ENCODE peak calls at places on chromosomes 6 and 20, in four cellular contexts. G is SK-N-SH, H is H1, L is GM12878. Z is an unnamed sample.

GRCh38 chr6:69883551-69883950 is 17.2 kb downstream of the COL19A1 start:
- DNase-seq in G (no peak), H (no peak), L (no peak), Z (no peak)

GRCh38 chr6:33313709-33314514 is at the start of gene TAPBP:
- DNase-seq in G (peak; percentile 75), H (peak; percentile 74), L (no peak), Z (peak; percentile 60)

GRCh38 chr6:68196645-68197044 is 438.4 kb upstream of the ADGRB3 start:
- DNase-seq in G (no peak), H (no peak), L (no peak), Z (peak; percentile 69)

GRCh38 chr6:136031982-136032381 is 180.5 kb downstream of the PDE7B start:
- DNase-seq in G (peak; percentile 42), H (no peak), L (no peak), Z (peak; percentile 30)

GRCh38 chr6:28537509-28538140 is 11.9 kb downstream of the GPX5 start:
- DNase-seq in G (no peak), H (peak; percentile 76), L (peak; percentile 32), Z (peak; percentile 43)

GRCh38 chr6:73733791-73734190 is 37.8 kb downstream of the CD109 start:
- DNase-seq in G (no peak), H (no peak), L (no peak), Z (no peak)

GRCh38 chr6:149567846-149568585 is 1.8 kb downstream of the GINM1 start:
- DNase-seq in G (no peak), H (no peak), L (no peak), Z (no peak)

GRCh38 chr6:159042003-159042823 is 2.6 kb downstream of the TAGAP start:
- DNase-seq in G (peak; percentile 68), H (peak; percentile 73), L (peak; percentile 69), Z (peak; percentile 76)

GRCh38 chr6:15243994-15244604 is 1.8 kb upstream of the JARID2 start:
- DNase-seq in G (no peak), H (peak; percentile 55), L (no peak), Z (no peak)

GRCh38 chr6:53579338-53579737 is 34.4 kb upstream of the GCLC start:
- DNase-seq in G (no peak), H (no peak), L (no peak), Z (no peak)

GRCh38 chr6:2958331-2958711 is 13.0 kb downstream of the SERPINB6 start:
- DNase-seq in G (no peak), H (no peak), L (no peak), Z (no peak)

GRCh38 chr6:158041370-158041769 is 59.7 kb downstream of the SYNJ2 start:
- DNase-seq in G (no peak), H (no peak), L (no peak), Z (no peak)

GRCh38 chr6:158041788-158042187 is 60.1 kb downstream of the SYNJ2 start:
- DNase-seq in G (no peak), H (no peak), L (no peak), Z (no peak)

GRCh38 chr6:158039571-158040050 is 57.9 kb downstream of the SYNJ2 start:
- DNase-seq in G (no peak), H (no peak), L (no peak), Z (no peak)

GRCh38 chr6:158040051-158040803 is 58.6 kb downstream of the SYNJ2 start:
- DNase-seq in G (peak; percentile 52), H (no peak), L (peak; percentile 58), Z (peak; percentile 94)

DNA sequence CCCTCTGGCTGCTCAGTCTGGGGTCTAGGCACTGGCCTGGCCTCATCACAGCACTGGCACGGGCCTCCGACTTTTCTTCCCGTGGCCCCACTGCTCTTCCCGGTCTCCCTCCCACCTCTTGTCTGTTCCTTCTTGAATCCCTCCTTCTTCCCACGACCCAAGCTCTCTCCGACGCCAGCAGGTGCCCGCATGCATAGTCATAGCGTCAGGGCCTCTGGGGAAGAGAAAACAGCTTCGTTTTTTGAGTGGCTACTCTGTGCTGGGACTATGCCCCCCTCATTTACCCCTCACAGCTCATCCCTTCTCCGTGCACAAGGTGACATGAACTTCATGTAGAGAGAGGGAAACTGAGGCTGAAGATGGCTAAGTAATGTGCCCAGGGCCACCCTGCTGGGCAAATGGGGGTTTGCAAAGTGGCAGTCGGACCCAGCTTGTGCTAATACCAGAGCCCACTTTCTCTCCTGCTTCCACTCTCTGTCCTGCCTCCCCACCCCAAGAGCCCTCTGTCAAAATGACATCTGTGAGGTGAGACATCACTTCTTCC is 59.2 kb downstream of the SYNJ2 start:
- DNase-seq in G (no peak), H (no peak), L (no peak), Z (no peak)
- TF ChIP-seq NRF1 in G (no peak), H (no peak), L (no peak), Z (no peak)

DNA sequence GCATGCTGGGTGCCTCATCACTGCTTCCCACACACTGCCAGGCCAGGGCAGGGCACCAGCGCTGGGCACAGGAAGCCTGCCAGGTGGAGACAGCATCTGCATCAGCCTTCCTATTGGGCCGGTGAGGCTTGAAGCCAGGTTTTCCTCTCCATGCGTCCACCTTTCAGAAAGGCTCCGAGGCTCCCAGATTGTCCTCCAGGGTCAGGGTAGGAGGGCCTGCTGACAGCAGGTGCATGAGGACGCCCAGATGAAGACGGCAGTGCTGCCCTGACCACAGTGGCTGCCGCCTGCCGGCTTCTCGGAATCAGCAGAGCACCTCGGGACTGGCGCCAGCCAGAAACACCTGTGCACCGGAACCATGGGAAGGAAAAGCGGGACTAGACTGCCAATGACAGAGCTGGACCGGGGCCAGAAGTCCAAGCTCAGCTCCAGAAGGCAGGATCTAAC is 170.5 kb upstream of the CST7 start:
- DNase-seq in G (no peak), H (no peak), L (no peak), Z (no peak)
- TF ChIP-seq NRF1 in G (no peak), H (no peak), L (no peak), Z (no peak)

GRCh38 chr6:34644716-34645115 is 51.9 kb downstream of the ILRUN start:
- DNase-seq in G (no peak), H (no peak), L (no peak), Z (no peak)
- TF ChIP-seq NRF1 in G (no peak), H (no peak), L (no peak), Z (no peak)

DNA sequence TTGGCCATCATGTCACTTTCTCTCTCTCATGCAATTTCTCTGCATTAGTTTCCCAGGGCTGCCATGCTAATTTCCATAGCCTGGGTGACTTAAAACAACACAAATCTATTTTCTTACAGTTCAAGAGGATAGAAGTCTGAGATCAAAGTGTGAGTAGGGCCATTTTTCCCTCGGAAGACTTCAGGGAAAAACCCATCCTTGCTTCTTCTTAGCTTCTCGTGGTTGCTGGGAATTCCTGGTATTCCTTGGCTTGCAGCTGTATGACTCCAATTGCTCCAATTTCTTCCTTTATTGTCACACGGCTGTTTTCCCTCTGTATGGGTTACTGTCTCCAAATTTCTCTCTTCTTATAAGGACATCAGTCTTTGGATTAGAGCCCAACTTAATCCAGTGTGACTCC is 128.4 kb upstream of the JAG1 start:
- DNase-seq in G (no peak), H (no peak), L (no peak), Z (no peak)
- TF ChIP-seq NRF1 in G (no peak), H (no peak), L (no peak), Z (no peak)

DNA sequence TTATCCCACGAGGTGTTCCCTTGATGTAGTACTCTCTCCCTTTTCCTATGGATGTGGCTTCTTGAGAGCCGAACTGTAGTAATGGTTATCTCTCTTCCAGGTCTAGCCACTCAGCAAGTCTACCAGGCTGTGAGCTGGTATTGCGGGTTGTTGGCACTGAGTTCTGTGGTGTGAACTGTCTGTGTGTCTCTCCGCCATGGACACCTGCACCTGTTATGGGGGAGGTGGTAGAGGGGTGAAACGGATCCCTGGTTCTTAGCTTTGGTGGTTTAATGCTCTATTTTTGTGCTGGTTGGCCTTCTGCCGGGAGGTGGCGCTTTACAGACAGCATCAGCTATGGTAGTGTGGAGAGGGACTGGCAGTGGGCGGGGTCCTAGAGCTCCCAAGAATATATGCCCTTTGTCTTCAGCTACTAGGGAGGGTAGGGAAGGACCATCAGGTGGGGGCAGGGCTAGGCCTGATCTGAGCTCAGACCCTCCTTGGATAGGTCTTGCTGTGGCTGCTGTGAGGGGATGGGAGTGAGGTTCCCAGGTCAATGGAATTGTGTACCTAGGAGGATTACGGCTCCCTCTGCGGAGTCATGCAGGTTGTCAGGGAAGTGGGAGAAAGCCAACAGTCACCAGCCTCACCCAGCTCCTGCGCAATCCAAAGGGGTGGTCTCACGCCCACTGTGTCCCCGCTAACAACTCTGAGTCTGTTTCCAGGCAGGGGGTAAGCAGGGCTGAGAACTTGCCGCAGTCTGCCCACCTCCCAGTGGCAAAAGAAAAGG is 154.2 kb downstream of the CCDC170 start:
- DNase-seq in G (no peak), H (peak; percentile 91), L (no peak), Z (peak; percentile 21)
- TF ChIP-seq NRF1 in G (no peak), H (no peak), L (no peak), Z (no peak)